ENCODE peak calls at places on chromosome 2, in eight cellular contexts. Y, B, O, C, P, J, S and X are unnamed samples.

GRCh38 chr2:67777010-67777409 is 285.8 kb downstream of the C1D start:
- DNase-seq in Y (no peak), B (no peak), O (no peak), C (no peak), P (no peak), J (no peak), S (no peak), X (no peak)

GRCh38 chr2:100416939-100417744 is at the start of gene CHST10:
- DNase-seq in Y (peak; percentile 31), B (no peak), O (no peak), C (peak; percentile 59), P (no peak), J (peak; percentile 92), S (peak; percentile 72), X (peak; percentile 64)

GRCh38 chr2:201797175-201797840 is 9.0 kb upstream of the CDK15 start:
- DNase-seq in Y (no peak), B (no peak), O (no peak), C (no peak), P (no peak), J (no peak), S (peak; percentile 46), X (no peak)

GRCh38 chr2:56102866-56103265 is 80.9 kb upstream of the CCDC85A start:
- DNase-seq in Y (no peak), B (no peak), O (no peak), C (no peak), P (no peak), J (no peak), S (no peak), X (no peak)

GRCh38 chr2:240464514-240465241 is 29.2 kb downstream of the GPC1 start:
- DNase-seq in Y (no peak), B (no peak), O (no peak), C (peak; percentile 21), P (no peak), J (peak; percentile 33), S (no peak), X (no peak)

GRCh38 chr2:165793161-165793778 is 777 bp downstream of the GALNT3 start:
- DNase-seq in Y (peak; percentile 13), B (no peak), O (no peak), C (peak; percentile 74), P (no peak), J (peak; percentile 57), S (peak; percentile 87), X (no peak)

GRCh38 chr2:35803133-35803532 is 552.4 kb upstream of the CRIM1 start:
- DNase-seq in Y (no peak), B (no peak), O (no peak), C (no peak), P (no peak), J (no peak), S (no peak), X (no peak)

GRCh38 chr2:39142012-39142346 is 21.1 kb upstream of the SOS1 start:
- DNase-seq in Y (no peak), B (no peak), O (no peak), C (no peak), P (no peak), J (no peak), S (no peak), X (no peak)

GRCh38 chr2:211760103-211760502 is 778.5 kb downstream of the ERBB4 start:
- DNase-seq in Y (no peak), B (no peak), O (no peak), C (no peak), P (no peak), J (no peak), S (no peak), X (no peak)

GRCh38 chr2:54942373-54942772 is 107.9 kb downstream of the RTN4 start:
- DNase-seq in Y (no peak), B (peak; percentile 19), O (no peak), C (no peak), P (no peak), J (no peak), S (no peak), X (no peak)

GRCh38 chr2:161005170-161005569 is 155.1 kb upstream of the TANK start:
- DNase-seq in Y (no peak), B (no peak), O (no peak), C (no peak), P (no peak), J (no peak), S (no peak), X (no peak)

GRCh38 chr2:117738991-117739839 is 75.3 kb upstream of the DDX18 start:
- DNase-seq in Y (no peak), B (no peak), O (no peak), C (no peak), P (no peak), J (no peak), S (no peak), X (no peak)

GRCh38 chr2:77954931-77955330 is 432.8 kb upstream of the LRRTM4 start:
- DNase-seq in Y (no peak), B (no peak), O (no peak), C (no peak), P (no peak), J (no peak), S (no peak), X (no peak)

GRCh38 chr2:25927357-25927756 is 49.1 kb upstream of the ASXL2 start:
- DNase-seq in Y (no peak), B (no peak), O (no peak), C (no peak), P (no peak), J (no peak), S (no peak), X (no peak)

GRCh38 chr2:10045561-10046355 is 2.4 kb downstream of the KLF11 start:
- DNase-seq in Y (no peak), B (no peak), O (no peak), C (peak; percentile 70), P (no peak), J (no peak), S (no peak), X (no peak)

GRCh38 chr2:196568506-196568905 is 71.0 kb upstream of the CCDC150 start:
- DNase-seq in Y (no peak), B (no peak), O (no peak), C (no peak), P (no peak), J (no peak), S (no peak), X (no peak)

GRCh38 chr2:108634591-108635160 is 84.6 kb upstream of the RANBP2 start:
- DNase-seq in Y (no peak), B (no peak), O (no peak), C (no peak), P (no peak), J (no peak), S (no peak), X (no peak)

GRCh38 chr2:24210106-24210455 is 35.2 kb downstream of the FAM228A start:
- DNase-seq in Y (no peak), B (no peak), O (no peak), C (no peak), P (no peak), J (no peak), S (no peak), X (no peak)

GRCh38 chr2:45669109-45669508 is 17.6 kb downstream of the PRKCE start:
- DNase-seq in Y (no peak), B (peak; percentile 48), O (no peak), C (no peak), P (no peak), J (no peak), S (peak; percentile 50), X (no peak)

GRCh38 chr2:42464631-42465030 is 29.2 kb downstream of the KCNG3 start:
- DNase-seq in Y (no peak), B (no peak), O (no peak), C (no peak), P (no peak), J (no peak), S (no peak), X (no peak)

GRCh38 chr2:104852161-104852689 is 1.7 kb upstream of the POU3F3 start:
- DNase-seq in Y (no peak), B (no peak), O (no peak), C (no peak), P (no peak), J (peak; percentile 77), S (peak; percentile 71), X (no peak)

GRCh38 chr2:163345795-163346573 is 389.8 kb downstream of the FIGN start:
- DNase-seq in Y (peak; percentile 56), B (no peak), O (no peak), C (no peak), P (no peak), J (peak; percentile 19), S (peak; percentile 34), X (peak; percentile 74)

GRCh38 chr2:73112913-73113633 is at the start of gene RAB11FIP5:
- DNase-seq in Y (peak; percentile 63), B (peak; percentile 37), O (peak; percentile 67), C (peak; percentile 85), P (no peak), J (peak; percentile 97), S (peak; percentile 89), X (peak; percentile 67)